ENCODE peak calls at places on chromosomes 13 and 19, in four cellular contexts. One of them, this sample, is unnamed. For H3K4me1, the result is how much of the 10 kb centered on the place peaks cover.

GRCh38 chr13:78608705-78609463 is 5.5 kb upstream of the POU4F1 start:
- DNase-seq in right lobe of liver: no peak
- DNase-seq in esophagus squamous epithelium: no peak
- DNase-seq in body of pancreas: no peak
- DNase-seq in this sample: no peak

GRCh38 chr13:35472308-35473008 is 4.0 kb downstream of the MAB21L1 start:
- DNase-seq in body of pancreas: no peak
- DNase-seq in esophagus squamous epithelium: no peak
- DNase-seq in right lobe of liver: no peak
- DNase-seq in this sample: no peak

GRCh38 chr13:104143760-104144406 is 1077.7 kb upstream of the SLC10A2 start:
- DNase-seq in esophagus squamous epithelium: no peak
- DNase-seq in right lobe of liver: no peak
- DNase-seq in body of pancreas: peak
- DNase-seq in this sample: no peak

GRCh38 chr19:13817018-13817614 is 21.9 kb downstream of the ZSWIM4 start:
- DNase-seq in esophagus squamous epithelium: no peak
- DNase-seq in body of pancreas: peak
- DNase-seq in right lobe of liver: no peak
- DNase-seq in this sample: no peak

GRCh38 chr13:57630661-57631606 is 610 bp upstream of the PCDH17 start:
- DNase-seq in right lobe of liver: no peak
- DNase-seq in body of pancreas: peak
- DNase-seq in esophagus squamous epithelium: no peak
- DNase-seq in this sample: no peak

GRCh38 chr13:50527612-50528509 is 315.6 kb downstream of the DLEU7 start:
- DNase-seq in right lobe of liver: no peak
- DNase-seq in body of pancreas: peak
- DNase-seq in esophagus squamous epithelium: no peak
- DNase-seq in this sample: no peak

GRCh38 chr13:48412881-48413351 is at the start of gene LPAR6:
- DNase-seq in esophagus squamous epithelium: no peak
- DNase-seq in right lobe of liver: no peak
- DNase-seq in body of pancreas: peak
- DNase-seq in this sample: no peak

GRCh38 chr19:44741841-44742352 is 6.6 kb upstream of the BCL3 start:
- DNase-seq in body of pancreas: peak
- DNase-seq in esophagus squamous epithelium: peak
- DNase-seq in right lobe of liver: peak
- DNase-seq in this sample: peak

GRCh38 chr13:92589955-92590354 is 636.7 kb upstream of the GPC6 start:
- DNase-seq in right lobe of liver: no peak
- DNase-seq in body of pancreas: no peak
- DNase-seq in esophagus squamous epithelium: no peak
- DNase-seq in this sample: no peak

GRCh38 chr13:74187564-74187963 is 53.4 kb upstream of the KLF12 start:
- DNase-seq in body of pancreas: no peak
- DNase-seq in right lobe of liver: no peak
- DNase-seq in esophagus squamous epithelium: no peak
- DNase-seq in this sample: no peak

GRCh38 chr13:41222259-41222852 is 28.0 kb upstream of the KBTBD7 start:
- DNase-seq in right lobe of liver: peak
- DNase-seq in esophagus squamous epithelium: no peak
- DNase-seq in body of pancreas: peak
- DNase-seq in this sample: peak

GRCh38 chr13:39538826-39539555 is 64.0 kb downstream of the LHFPL6 start:
- DNase-seq in right lobe of liver: no peak
- DNase-seq in esophagus squamous epithelium: no peak
- DNase-seq in body of pancreas: no peak
- DNase-seq in this sample: no peak

GRCh38 chr13:31631071-31631470 is 108.3 kb upstream of the RXFP2 start:
- DNase-seq in right lobe of liver: no peak
- DNase-seq in body of pancreas: no peak
- DNase-seq in esophagus squamous epithelium: no peak
- DNase-seq in this sample: no peak

GRCh38 chr19:57512845-57513244 is 13.1 kb downstream of the ZNF773 start:
- DNase-seq in esophagus squamous epithelium: no peak
- DNase-seq in body of pancreas: no peak
- DNase-seq in right lobe of liver: no peak
- DNase-seq in this sample: no peak

GRCh38 chr13:108276060-108276459 is 6.5 kb downstream of the TNFSF13B start:
- DNase-seq in right lobe of liver: peak
- DNase-seq in body of pancreas: peak
- DNase-seq in esophagus squamous epithelium: no peak
- DNase-seq in this sample: peak

GRCh38 chr19:38355728-38356725 is 18.3 kb upstream of the PSMD8 start:
- DNase-seq in esophagus squamous epithelium: no peak
- DNase-seq in body of pancreas: no peak
- DNase-seq in right lobe of liver: no peak
- DNase-seq in this sample: no peak

GRCh38 chr13:27170521-27171243 is 929 bp downstream of the USP12 start:
- DNase-seq in right lobe of liver: peak
- DNase-seq in body of pancreas: peak
- DNase-seq in esophagus squamous epithelium: no peak
- DNase-seq in this sample: peak

GRCh38 chr13:51959773-51960172 is 51.5 kb downstream of the ATP7B start:
- DNase-seq in esophagus squamous epithelium: no peak
- DNase-seq in body of pancreas: no peak
- DNase-seq in right lobe of liver: no peak
- DNase-seq in this sample: no peak

GRCh38 chr19:12974301-12975220 is 5.2 kb downstream of the DAND5 start:
- DNase-seq in right lobe of liver: no peak
- DNase-seq in body of pancreas: no peak
- DNase-seq in esophagus squamous epithelium: no peak
- DNase-seq in this sample: peak

GRCh38 chr13:27338816-27339215 is 68.2 kb downstream of the RASL11A start:
- DNase-seq in body of pancreas: no peak
- DNase-seq in right lobe of liver: no peak
- DNase-seq in esophagus squamous epithelium: no peak
- DNase-seq in this sample: no peak

GRCh38 chr19:35045667-35046300 is 4.3 kb downstream of the HPN start:
- DNase-seq in body of pancreas: peak
- DNase-seq in esophagus squamous epithelium: no peak
- DNase-seq in right lobe of liver: no peak
- DNase-seq in this sample: no peak

GRCh38 chr19:58566989-58567388 is 6.1 kb downstream of the MZF1 start:
- DNase-seq in right lobe of liver: peak
- DNase-seq in esophagus squamous epithelium: no peak
- DNase-seq in body of pancreas: peak
- DNase-seq in this sample: peak

GRCh38 chr19:53511933-53512374 is 26.0 kb upstream of the ZNF331 start:
- DNase-seq in esophagus squamous epithelium: no peak
- DNase-seq in body of pancreas: peak
- DNase-seq in right lobe of liver: no peak
- DNase-seq in this sample: peak

GRCh38 chr13:34030782-34031181 is 212.8 kb downstream of the RFC3 start:
- DNase-seq in right lobe of liver: no peak
- DNase-seq in esophagus squamous epithelium: no peak
- DNase-seq in body of pancreas: no peak
- DNase-seq in this sample: no peak

GRCh38 chr19:35399231-35399630 is 28.4 kb downstream of the GPR42 start:
- DNase-seq in esophagus squamous epithelium: no peak
- DNase-seq in body of pancreas: no peak
- DNase-seq in right lobe of liver: no peak
- DNase-seq in this sample: no peak

GRCh38 chr19:33796164-33797100 is at the start of gene KCTD15:
- DNase-seq in right lobe of liver: no peak
- DNase-seq in esophagus squamous epithelium: no peak
- DNase-seq in body of pancreas: peak
- DNase-seq in this sample: peak

GRCh38 chr19:45066921-45067661 is 9.2 kb downstream of the ZNF296 start:
- DNase-seq in body of pancreas: no peak
- DNase-seq in right lobe of liver: no peak
- DNase-seq in esophagus squamous epithelium: no peak
- DNase-seq in this sample: no peak

GRCh38 chr13:84487681-84488080 is 605.4 kb upstream of the SLITRK1 start:
- DNase-seq in body of pancreas: no peak
- DNase-seq in esophagus squamous epithelium: no peak
- DNase-seq in right lobe of liver: no peak
- DNase-seq in this sample: no peak

DNA sequence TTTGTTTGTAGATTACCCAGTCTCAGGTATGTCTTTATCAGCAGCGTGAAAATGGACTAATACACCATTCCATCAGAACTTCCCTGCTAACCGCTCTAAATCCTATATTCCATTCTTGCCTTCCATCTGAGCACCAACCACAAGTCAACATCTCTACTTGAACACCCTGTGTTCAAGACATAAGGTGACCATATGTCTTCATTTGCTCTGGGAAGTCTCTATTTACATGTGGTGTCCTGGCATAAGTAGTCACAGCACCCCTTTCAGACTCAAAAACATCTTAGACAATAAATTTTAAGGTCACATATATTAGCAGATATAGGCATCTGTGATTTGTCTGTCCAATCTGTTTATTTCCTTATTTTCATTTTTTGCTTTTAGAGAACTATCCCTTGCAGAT is 122.7 kb downstream of the TSHZ3 start:
- DNase-seq in esophagus squamous epithelium: no peak
- DNase-seq in body of pancreas: no peak
- DNase-seq in right lobe of liver: no peak
- DNase-seq in this sample: no peak
- H3K4me1 ChIP-seq in esophagus squamous epithelium: under half
- H3K4me1 ChIP-seq in body of pancreas: under half
- H3K4me1 ChIP-seq in right lobe of liver: under half
- H3K4me1 ChIP-seq in this sample: under half

GRCh38 chr19:42283248-42284065 is 14.4 kb downstream of the CIC start:
- DNase-seq in body of pancreas: peak
- DNase-seq in esophagus squamous epithelium: peak
- DNase-seq in right lobe of liver: peak
- DNase-seq in this sample: peak
- TF ChIP-seq POLR2A in body of pancreas: peak
- TF ChIP-seq POLR2A in esophagus squamous epithelium: peak
- TF ChIP-seq POLR2A in right lobe of liver: no peak
- TF ChIP-seq POLR2A in this sample: peak

DNA sequence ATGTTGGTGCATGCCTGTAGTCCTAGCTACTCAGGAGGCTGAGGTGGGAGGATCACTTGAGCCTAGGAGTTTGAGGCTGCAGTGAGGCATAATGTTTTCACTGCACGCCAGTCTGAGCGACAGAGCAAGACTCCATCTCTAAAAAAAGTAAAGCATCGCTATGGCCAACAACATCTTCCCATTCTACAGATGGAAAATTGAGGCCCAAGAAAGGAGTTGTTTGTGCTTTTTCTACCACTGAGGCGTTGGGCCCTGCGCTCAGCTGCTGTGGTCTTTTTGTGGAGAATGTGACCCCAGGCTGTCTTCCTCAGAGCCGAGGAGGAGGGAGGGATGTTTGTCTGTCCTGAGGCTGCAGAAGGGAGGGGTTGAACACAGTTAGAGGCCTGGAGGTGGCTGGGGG is 485 bp upstream of the C5AR2 start:
- DNase-seq in body of pancreas: no peak
- DNase-seq in esophagus squamous epithelium: no peak
- DNase-seq in right lobe of liver: no peak
- DNase-seq in this sample: no peak
- H3K27ac ChIP-seq in body of pancreas: no peak
- H3K27ac ChIP-seq in esophagus squamous epithelium: peak
- H3K27ac ChIP-seq in right lobe of liver: peak
- H3K27ac ChIP-seq in this sample: no peak

DNA sequence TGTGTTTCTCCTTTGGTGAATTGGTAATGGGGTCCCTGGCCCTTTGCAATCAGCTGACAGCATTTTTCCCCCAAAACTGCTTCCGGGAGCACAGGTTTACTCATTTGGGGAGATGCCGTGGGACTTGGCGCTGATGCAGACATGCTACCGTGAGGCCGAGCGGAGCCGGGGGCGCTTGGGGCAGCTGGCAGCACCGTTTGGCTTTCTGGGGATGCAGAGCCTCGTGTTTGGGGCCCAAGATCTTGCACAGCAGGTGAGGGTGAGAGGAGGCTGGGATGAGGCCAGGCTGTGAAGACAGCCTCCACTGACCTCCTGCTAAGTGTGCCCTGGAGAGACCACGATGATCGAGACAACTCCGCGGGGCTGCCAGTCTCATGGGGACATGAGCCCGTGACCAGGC is 13.4 kb upstream of the COLGALT1 start:
- DNase-seq in body of pancreas: no peak
- DNase-seq in right lobe of liver: no peak
- DNase-seq in esophagus squamous epithelium: no peak
- DNase-seq in this sample: no peak
- H3K4me1 ChIP-seq in body of pancreas: under half
- H3K4me1 ChIP-seq in right lobe of liver: under half
- H3K4me1 ChIP-seq in esophagus squamous epithelium: under half
- H3K4me1 ChIP-seq in this sample: under half

GRCh38 chr19:11381535-11382369 is 2.4 kb downstream of the EPOR start:
- DNase-seq in esophagus squamous epithelium: peak
- DNase-seq in body of pancreas: peak
- DNase-seq in right lobe of liver: peak
- DNase-seq in this sample: peak
- TF ChIP-seq POLR2A in esophagus squamous epithelium: no peak
- TF ChIP-seq POLR2A in body of pancreas: no peak
- TF ChIP-seq POLR2A in right lobe of liver: no peak
- TF ChIP-seq POLR2A in this sample: no peak

GRCh38 chr19:55857974-55858373 is 21.6 kb downstream of the NLRP4 start:
- DNase-seq in body of pancreas: no peak
- DNase-seq in right lobe of liver: no peak
- DNase-seq in esophagus squamous epithelium: no peak
- DNase-seq in this sample: no peak
- H3K27ac ChIP-seq in body of pancreas: no peak
- H3K27ac ChIP-seq in right lobe of liver: no peak
- H3K27ac ChIP-seq in esophagus squamous epithelium: no peak
- H3K27ac ChIP-seq in this sample: no peak

GRCh38 chr19:6099037-6099436 is 11.3 kb downstream of the RFX2 start:
- DNase-seq in right lobe of liver: no peak
- DNase-seq in esophagus squamous epithelium: no peak
- DNase-seq in body of pancreas: no peak
- DNase-seq in this sample: no peak
- H3K4me1 ChIP-seq in right lobe of liver: under half
- H3K4me1 ChIP-seq in esophagus squamous epithelium: under half
- H3K4me1 ChIP-seq in body of pancreas: under half
- H3K4me1 ChIP-seq in this sample: under half

DNA sequence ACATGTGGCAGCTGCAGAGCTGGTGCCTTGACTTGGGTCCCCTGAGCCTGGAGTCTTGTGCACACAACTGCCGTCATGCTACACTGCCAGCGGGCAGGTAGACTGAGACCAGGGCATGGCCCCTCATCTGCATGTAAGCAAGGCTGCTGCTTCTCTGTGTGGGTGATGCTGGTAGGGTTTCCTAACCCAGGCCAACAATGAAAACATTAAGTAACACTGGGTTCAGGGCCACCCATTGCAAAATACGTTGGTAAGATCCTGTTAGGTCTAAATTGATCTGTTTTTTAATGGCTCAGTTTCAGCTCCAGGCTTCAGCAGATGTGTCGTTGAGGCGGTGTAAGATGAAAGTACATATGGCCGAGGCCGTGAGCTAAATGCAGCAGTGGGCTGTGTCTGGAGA is 383.4 kb downstream of the IRS2 start:
- DNase-seq in esophagus squamous epithelium: no peak
- DNase-seq in right lobe of liver: peak
- DNase-seq in body of pancreas: no peak
- DNase-seq in this sample: no peak
- TF ChIP-seq POLR2A in esophagus squamous epithelium: no peak
- TF ChIP-seq POLR2A in right lobe of liver: peak
- TF ChIP-seq POLR2A in body of pancreas: no peak
- TF ChIP-seq POLR2A in this sample: no peak

GRCh38 chr13:112746044-112746443 is 56.2 kb downstream of the ATP11A start:
- DNase-seq in right lobe of liver: no peak
- DNase-seq in esophagus squamous epithelium: no peak
- DNase-seq in body of pancreas: no peak
- DNase-seq in this sample: no peak
- H3K27ac ChIP-seq in right lobe of liver: no peak
- H3K27ac ChIP-seq in esophagus squamous epithelium: no peak
- H3K27ac ChIP-seq in body of pancreas: no peak
- H3K27ac ChIP-seq in this sample: no peak